ENCODE peak calls at places on chromosomes 2 and 18, in eight cellular contexts. One of them, this sample, is unnamed.
A peak's percentile ranks its signal among the peaks of the same experiment; 100 is the strongest.

GRCh38 chr2:166197446-166197845 is 69.6 kb upstream of the SCN1A start:
- DNase-seq in NCI-H1105 treated with DMSO at 0.1 percent for 48 hours: no peak
- DNase-seq in heart right ventricle: no peak
- DNase-seq in skeletal muscle cell: no peak
- DNase-seq in HS-5: no peak
- DNase-seq in tibial nerve: no peak
- DNase-seq in astrocyte: peak; percentile 16
- DNase-seq in left kidney: no peak
- DNase-seq in this sample: no peak

GRCh38 chr18:50918153-50918552 is 39.2 kb downstream of the ME2 start:
- DNase-seq in NCI-H1105 treated with DMSO at 0.1 percent for 48 hours: no peak
- DNase-seq in heart right ventricle: no peak
- DNase-seq in skeletal muscle cell: no peak
- DNase-seq in HS-5: no peak
- DNase-seq in tibial nerve: no peak
- DNase-seq in astrocyte: no peak
- DNase-seq in left kidney: no peak
- DNase-seq in this sample: no peak

GRCh38 chr18:28065031-28065792 is 111.7 kb downstream of the CDH2 start:
- DNase-seq in NCI-H1105 treated with DMSO at 0.1 percent for 48 hours: no peak
- DNase-seq in heart right ventricle: no peak
- DNase-seq in skeletal muscle cell: peak; percentile 80
- DNase-seq in HS-5: peak; percentile 60
- DNase-seq in tibial nerve: no peak
- DNase-seq in astrocyte: peak; percentile 98
- DNase-seq in left kidney: no peak
- DNase-seq in this sample: no peak

GRCh38 chr2:232761301-232761907 is 15.0 kb downstream of the KCNJ13 start:
- DNase-seq in NCI-H1105 treated with DMSO at 0.1 percent for 48 hours: peak; percentile 62
- DNase-seq in heart right ventricle: no peak
- DNase-seq in skeletal muscle cell: no peak
- DNase-seq in HS-5: no peak
- DNase-seq in tibial nerve: no peak
- DNase-seq in astrocyte: peak; percentile 27
- DNase-seq in left kidney: peak; percentile 77
- DNase-seq in this sample: peak; percentile 47

GRCh38 chr2:169479257-169480078 is at the start of gene BBS5:
- DNase-seq in NCI-H1105 treated with DMSO at 0.1 percent for 48 hours: peak; percentile 69
- DNase-seq in heart right ventricle: peak; percentile 84
- DNase-seq in skeletal muscle cell: peak; percentile 54
- DNase-seq in HS-5: peak; percentile 44
- DNase-seq in tibial nerve: peak; percentile 69
- DNase-seq in astrocyte: peak; percentile 81
- DNase-seq in left kidney: peak; percentile 92
- DNase-seq in this sample: peak; percentile 89

GRCh38 chr2:106582431-106583143 is 95.4 kb downstream of the CD8B2 start:
- DNase-seq in NCI-H1105 treated with DMSO at 0.1 percent for 48 hours: peak; percentile 72
- DNase-seq in heart right ventricle: peak; percentile 59
- DNase-seq in skeletal muscle cell: peak; percentile 36
- DNase-seq in HS-5: peak; percentile 58
- DNase-seq in tibial nerve: peak; percentile 71
- DNase-seq in astrocyte: peak; percentile 47
- DNase-seq in left kidney: peak; percentile 94
- DNase-seq in this sample: peak; percentile 71

GRCh38 chr2:88602022-88602421 is 25.2 kb downstream of the EIF2AK3 start:
- DNase-seq in NCI-H1105 treated with DMSO at 0.1 percent for 48 hours: no peak
- DNase-seq in heart right ventricle: no peak
- DNase-seq in skeletal muscle cell: no peak
- DNase-seq in HS-5: no peak
- DNase-seq in tibial nerve: no peak
- DNase-seq in astrocyte: no peak
- DNase-seq in left kidney: no peak
- DNase-seq in this sample: no peak

GRCh38 chr2:192578780-192579179 is 384.0 kb upstream of the TMEFF2 start:
- DNase-seq in NCI-H1105 treated with DMSO at 0.1 percent for 48 hours: no peak
- DNase-seq in heart right ventricle: no peak
- DNase-seq in skeletal muscle cell: no peak
- DNase-seq in HS-5: no peak
- DNase-seq in tibial nerve: no peak
- DNase-seq in astrocyte: no peak
- DNase-seq in left kidney: no peak
- DNase-seq in this sample: no peak

GRCh38 chr2:64440831-64441230 is 13.1 kb upstream of the LGALSL start:
- DNase-seq in NCI-H1105 treated with DMSO at 0.1 percent for 48 hours: no peak
- DNase-seq in heart right ventricle: no peak
- DNase-seq in skeletal muscle cell: no peak
- DNase-seq in HS-5: no peak
- DNase-seq in tibial nerve: no peak
- DNase-seq in astrocyte: no peak
- DNase-seq in left kidney: no peak
- DNase-seq in this sample: no peak

GRCh38 chr2:56583796-56584313 is 400.1 kb downstream of the CCDC85A start:
- DNase-seq in NCI-H1105 treated with DMSO at 0.1 percent for 48 hours: peak; percentile 11
- DNase-seq in heart right ventricle: no peak
- DNase-seq in skeletal muscle cell: no peak
- DNase-seq in HS-5: no peak
- DNase-seq in tibial nerve: no peak
- DNase-seq in astrocyte: no peak
- DNase-seq in left kidney: no peak
- DNase-seq in this sample: no peak

GRCh38 chr2:4219121-4219520 is 515.7 kb downstream of the DCDC2C start:
- DNase-seq in NCI-H1105 treated with DMSO at 0.1 percent for 48 hours: no peak
- DNase-seq in heart right ventricle: no peak
- DNase-seq in skeletal muscle cell: no peak
- DNase-seq in HS-5: no peak
- DNase-seq in tibial nerve: no peak
- DNase-seq in astrocyte: no peak
- DNase-seq in left kidney: no peak
- DNase-seq in this sample: no peak

GRCh38 chr2:17482651-17483050 is 35.6 kb downstream of the RAD51AP2 start:
- DNase-seq in NCI-H1105 treated with DMSO at 0.1 percent for 48 hours: no peak
- DNase-seq in heart right ventricle: no peak
- DNase-seq in skeletal muscle cell: no peak
- DNase-seq in HS-5: no peak
- DNase-seq in tibial nerve: no peak
- DNase-seq in astrocyte: peak; percentile 60
- DNase-seq in left kidney: no peak
- DNase-seq in this sample: no peak